ENCODE peak calls at places on chromosomes 1 and 21, in five cellular contexts. D, E, V, U and W are unnamed samples. For H3K4me1, the result is how much of the 10 kb centered on the place peaks cover.

GRCh38 chr1:85146972-85147359 is 53.9 kb downstream of the SYDE2 start:
- DNase-seq in D (peak), U (no peak), E (no peak), V (no peak), W (no peak)

GRCh38 chr1:232146514-232146913 is 483.4 kb downstream of the SIPA1L2 start:
- DNase-seq in U (no peak), D (no peak), E (no peak), V (no peak), W (no peak)

GRCh38 chr1:112911506-112911905 is 44.5 kb downstream of the SLC16A1 start:
- DNase-seq in V (no peak), E (no peak), D (no peak), U (no peak), W (no peak)

GRCh38 chr1:76687324-76688018 is 179.8 kb upstream of the ST6GALNAC5 start:
- DNase-seq in D (no peak), V (no peak), E (no peak), U (no peak), W (no peak)

GRCh38 chr1:101588677-101589076 is 351.9 kb downstream of the S1PR1 start:
- DNase-seq in E (no peak), D (no peak), U (no peak), V (no peak), W (no peak)

GRCh38 chr1:179048339-179049124 is 22.8 kb downstream of the FAM20B start:
- DNase-seq in U (no peak), D (no peak), V (no peak), E (no peak), W (no peak)

GRCh38 chr21:29829514-29830255 is 110.1 kb downstream of the GRIK1 start:
- DNase-seq in U (no peak), E (no peak), D (no peak), V (no peak), W (no peak)

GRCh38 chr1:179809506-179810366 is 66.6 kb downstream of the FAM163A start:
- DNase-seq in E (peak), U (peak), D (peak), V (no peak), W (peak)

GRCh38 chr1:226793620-226794276 is 54.7 kb upstream of the ITPKB start:
- DNase-seq in E (no peak), U (no peak), V (no peak), D (no peak), W (no peak)

GRCh38 chr1:234874291-234875288 is 254.0 kb downstream of the TOMM20 start:
- DNase-seq in D (peak), V (no peak), U (no peak), E (no peak), W (no peak)

GRCh38 chr1:46368781-46369180 is 25.3 kb upstream of the FAAH start:
- DNase-seq in D (no peak), V (no peak), U (no peak), E (no peak), W (no peak)

GRCh38 chr1:187517508-187517907 is 688.8 kb downstream of the PLA2G4A start:
- DNase-seq in D (no peak), V (no peak), E (no peak), U (no peak), W (no peak)

GRCh38 chr1:101945884-101946283 is 50.8 kb downstream of the OLFM3 start:
- DNase-seq in E (no peak), V (no peak), U (no peak), D (no peak), W (no peak)

DNA sequence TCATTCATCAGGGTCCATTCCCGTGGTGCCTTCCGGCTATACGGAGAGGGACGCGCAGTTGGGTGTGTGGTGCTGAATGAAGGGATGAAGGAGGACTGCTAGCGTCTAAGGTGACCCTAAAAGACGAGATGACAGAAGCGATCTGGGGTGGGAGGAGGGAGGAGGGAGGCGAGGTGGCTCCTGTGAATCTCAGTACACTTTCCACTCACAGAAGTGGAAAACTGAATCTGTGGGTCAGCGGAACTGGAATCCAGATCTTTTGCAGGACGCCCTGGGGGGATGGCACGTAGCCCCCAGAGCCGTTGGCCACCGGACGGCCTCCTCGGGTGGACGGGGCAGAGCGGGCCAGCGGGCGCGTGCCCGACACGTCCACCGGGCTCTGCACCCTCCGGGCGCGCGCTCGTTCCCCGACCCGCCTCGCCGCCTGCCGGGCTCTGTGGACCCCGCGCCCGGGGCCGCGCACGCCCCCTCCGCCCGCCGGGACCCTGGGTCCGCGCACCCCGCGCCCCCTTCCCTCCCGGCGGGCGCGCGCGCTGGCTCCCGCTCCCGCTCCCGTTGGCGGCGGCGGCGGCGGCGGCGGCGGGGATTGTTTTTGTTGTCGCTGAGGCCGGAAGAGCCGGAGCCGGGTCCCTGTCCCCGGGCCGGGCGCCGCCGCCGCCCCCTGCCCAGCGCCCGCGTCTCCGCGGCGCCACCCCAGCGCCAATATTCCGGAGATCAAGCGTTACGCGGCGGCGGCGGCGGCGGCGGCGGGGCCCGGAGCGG is at the start of gene AGO4:
- DNase-seq in D (peak), U (peak), V (peak), E (no peak), W (peak)
- H3K4me1 ChIP-seq in D (under half), U (under half), V (under half), E (under half), W (under half)

DNA sequence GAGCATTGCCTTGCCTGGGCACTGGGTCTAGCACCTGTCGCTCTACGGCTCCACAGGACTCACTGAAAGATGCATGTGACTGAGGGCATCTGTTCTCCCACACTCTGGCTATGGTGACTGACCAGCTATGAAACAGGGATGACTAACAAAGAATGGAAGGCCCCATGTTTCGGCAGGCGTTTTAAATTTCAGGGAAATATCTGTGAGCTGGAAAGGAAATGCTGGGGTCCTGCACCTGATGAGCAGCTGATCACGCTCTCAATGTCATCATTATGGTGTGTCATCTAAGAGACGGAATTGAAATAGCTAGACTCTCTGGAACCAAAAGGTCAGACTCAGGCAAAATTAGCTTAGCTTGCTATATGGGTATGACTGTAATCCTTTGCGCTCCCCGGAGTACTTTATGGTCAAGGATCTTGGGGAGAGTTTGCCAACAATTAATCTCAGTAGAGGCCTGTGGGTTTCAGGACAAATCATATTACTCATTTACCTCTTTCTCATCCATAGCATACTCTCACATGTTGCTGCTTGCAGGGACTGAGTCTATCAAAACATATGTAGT is 24.5 kb upstream of the PALMD start:
- DNase-seq in U (no peak), V (no peak), E (no peak), D (no peak), W (no peak)
- H3K4me1 ChIP-seq in U (under half), V (under half), E (under half), D (under half), W (under half)

GRCh38 chr1:26529655-26530539 is at the start of gene RPS6KA1:
- DNase-seq in D (peak), E (no peak), V (peak), U (peak), W (peak)
- H3K4me1 ChIP-seq in D (under half), E (under half), V (under half), U (under half), W (under half)

DNA sequence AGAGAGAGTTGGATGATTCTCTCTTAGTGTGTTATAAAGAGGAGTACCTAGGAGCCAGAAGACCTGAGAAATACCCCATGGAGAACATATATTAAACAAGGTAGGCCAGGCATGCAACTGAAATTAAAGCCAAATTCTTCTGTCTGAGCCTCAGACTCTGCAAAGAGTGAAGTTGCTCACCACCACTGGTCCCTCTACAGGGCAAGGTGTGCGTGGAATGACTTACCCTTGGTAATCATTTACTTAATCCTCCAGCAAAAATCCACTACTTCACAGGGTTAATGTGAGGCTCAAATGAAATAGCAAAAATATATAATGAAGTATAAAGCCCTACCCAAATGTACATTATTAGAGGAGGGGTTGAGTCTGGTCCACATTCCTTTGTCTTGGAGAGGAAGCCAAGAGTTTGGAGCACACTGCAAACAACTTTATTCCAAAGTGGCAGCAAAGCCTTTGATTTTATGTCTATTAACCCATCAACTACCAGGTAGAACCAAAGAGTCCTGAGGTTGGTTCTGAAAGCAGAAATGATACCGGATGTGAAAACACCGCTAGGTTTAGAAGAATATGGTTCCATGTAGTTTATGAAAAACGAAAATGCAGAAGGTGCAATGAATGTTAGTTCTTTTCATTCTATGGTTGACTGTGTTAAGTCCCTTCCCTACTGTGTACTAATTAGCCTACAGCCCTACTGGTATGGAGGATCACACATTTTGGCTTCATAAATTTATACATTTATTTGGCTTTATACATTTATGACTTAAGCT is 8.5 kb downstream of the SSR2 start:
- DNase-seq in E (no peak), U (no peak), V (no peak), D (no peak), W (no peak)
- H3K4me1 ChIP-seq in E (under half), U (under half), V (under half), D (under half), W (under half)